ENCODE peak calls at places on chromosomes 16 and 17, in five cellular contexts. K is heart right ventricle; V is psoas muscle; H is effector memory CD4-positive, alpha-beta T cell; R is left ventricle myocardium inferior. W is an unnamed sample. For H3K4me1, the result is how much of the 10 kb centered on the place peaks cover.

GRCh38 chr16:50267651-50268050 is 1.3 kb downstream of the ADCY7 start:
- DNase-seq in K (no peak), V (peak), H (peak), R (no peak), W (peak)

GRCh38 chr17:44556114-44556853 is 1.0 kb upstream of the FZD2 start:
- DNase-seq in K (peak), V (no peak), H (no peak), R (peak), W (no peak)

GRCh38 chr17:75228305-75228704 is 22.8 kb downstream of the NUP85 start:
- DNase-seq in K (no peak), V (peak), H (no peak), R (no peak), W (peak)

GRCh38 chr17:70405492-70406220 is 236.3 kb downstream of the KCNJ2 start:
- DNase-seq in K (no peak), V (no peak), H (no peak), R (no peak), W (no peak)

GRCh38 chr17:75707096-75707720 is 14.1 kb upstream of the ITGB4 start:
- DNase-seq in K (no peak), V (no peak), H (no peak), R (peak), W (no peak)

GRCh38 chr17:47720754-47721533 is 12.1 kb upstream of the TBX21 start:
- DNase-seq in K (no peak), V (no peak), H (peak), R (no peak), W (no peak)

GRCh38 chr17:73588291-73589095 is 55.8 kb downstream of the SDK2 start:
- DNase-seq in K (no peak), V (no peak), H (no peak), R (no peak), W (no peak)

GRCh38 chr16:278863-279366 is 1.5 kb upstream of the ARHGDIG start:
- DNase-seq in K (peak), V (no peak), H (peak), R (no peak), W (no peak)

GRCh38 chr16:81238296-81239011 is at the start of gene BCO1:
- DNase-seq in K (no peak), V (no peak), H (no peak), R (no peak), W (no peak)

GRCh38 chr16:70523621-70524405 is at the start of gene SF3B3:
- DNase-seq in K (peak), V (no peak), H (peak), R (no peak), W (peak)

GRCh38 chr16:14196011-14196410 is 124.9 kb downstream of the MRTFB start:
- DNase-seq in K (no peak), V (no peak), H (no peak), R (no peak), W (no peak)

GRCh38 chr17:68176770-68177169 is 71.1 kb upstream of the AMZ2 start:
- DNase-seq in K (no peak), V (no peak), H (no peak), R (no peak), W (no peak)

GRCh38 chr17:53253956-53254597 is 568.6 kb upstream of the KIF2B start:
- DNase-seq in K (no peak), V (no peak), H (no peak), R (no peak), W (no peak)

GRCh38 chr17:40633871-40634270 is 13.7 kb downstream of the SMARCE1 start:
- DNase-seq in K (no peak), V (no peak), H (no peak), R (no peak), W (no peak)

GRCh38 chr16:8905168-8905762 is 23.1 kb downstream of the LITAFD start:
- DNase-seq in K (no peak), V (no peak), H (no peak), R (no peak), W (no peak)

GRCh38 chr16:1839554-1839953 is 12.5 kb downstream of the FAHD1 start:
- DNase-seq in K (no peak), V (no peak), H (no peak), R (no peak), W (no peak)

GRCh38 chr16:67989322-67990017 is 9.2 kb upstream of the DPEP3 start:
- DNase-seq in K (no peak), V (peak), H (no peak), R (no peak), W (no peak)

GRCh38 chr17:16419074-16419928 is 3.9 kb downstream of the TRPV2 start:
- DNase-seq in K (no peak), V (peak), H (peak), R (no peak), W (no peak)

GRCh38 chr17:18181358-18181757 is 2.3 kb upstream of the ALKBH5 start:
- DNase-seq in K (no peak), V (no peak), H (no peak), R (no peak), W (no peak)

GRCh38 chr16:64841071-64841470 is 280.8 kb downstream of the CDH11 start:
- DNase-seq in K (no peak), V (no peak), H (no peak), R (no peak), W (no peak)

GRCh38 chr17:19309701-19310100 is 52.8 kb downstream of the B9D1 start:
- DNase-seq in K (no peak), V (no peak), H (no peak), R (no peak), W (peak)

GRCh38 chr17:52106638-52107261 is 51.8 kb downstream of the CA10 start:
- DNase-seq in K (peak), V (no peak), H (no peak), R (no peak), W (no peak)

GRCh38 chr16:35746281-35746962 is 2287.0 kb downstream of the TP53TG3F start:
- DNase-seq in K (no peak), V (no peak), H (no peak), R (no peak), W (no peak)

GRCh38 chr17:78523939-78524655 is 53.1 kb downstream of the DNAH17 start:
- DNase-seq in K (no peak), V (no peak), H (no peak), R (no peak), W (no peak)

GRCh38 chr17:17362531-17362930 is 59.4 kb downstream of the NT5M start:
- DNase-seq in K (no peak), V (peak), H (no peak), R (no peak), W (no peak)

GRCh38 chr17:21457051-21458026 is 81.2 kb downstream of the KCNJ12 start:
- DNase-seq in K (peak), V (peak), H (peak), R (peak), W (peak)

GRCh38 chr17:70242781-70243437 is 73.6 kb downstream of the KCNJ2 start:
- DNase-seq in K (no peak), V (no peak), H (no peak), R (no peak), W (no peak)

GRCh38 chr17:67187927-67188326 is 57.1 kb downstream of the HELZ start:
- DNase-seq in K (no peak), V (no peak), H (no peak), R (no peak), W (no peak)

GRCh38 chr17:78137392-78138203 is 7.0 kb downstream of the TMC8 start:
- DNase-seq in K (no peak), V (no peak), H (peak), R (no peak), W (no peak)

GRCh38 chr17:4386406-4386805 is 19.9 kb upstream of the UBE2G1 start:
- DNase-seq in K (no peak), V (no peak), H (no peak), R (no peak), W (no peak)

GRCh38 chr17:81553616-81554181 is 1.5 kb upstream of the FAAP100 start:
- DNase-seq in K (no peak), V (no peak), H (no peak), R (no peak), W (no peak)

GRCh38 chr16:50388491-50388890 is 19.7 kb upstream of the BRD7 start:
- DNase-seq in K (no peak), V (no peak), H (no peak), R (no peak), W (no peak)

GRCh38 chr16:56341656-56342397 is 83.5 kb downstream of the AMFR start:
- DNase-seq in K (no peak), V (no peak), H (no peak), R (no peak), W (no peak)

GRCh38 chr16:53809088-53809951 is 105.4 kb downstream of the FTO start:
- DNase-seq in K (no peak), V (no peak), H (no peak), R (no peak), W (no peak)

GRCh38 chr17:27520571-27521185 is 64.4 kb downstream of the KSR1 start:
- DNase-seq in K (no peak), V (no peak), H (no peak), R (no peak), W (no peak)

GRCh38 chr17:73552300-73553088 is 91.8 kb downstream of the SDK2 start:
- DNase-seq in K (no peak), V (no peak), H (no peak), R (no peak), W (no peak)

GRCh38 chr16:2904922-2905240 is 6.8 kb upstream of the FLYWCH1 start:
- DNase-seq in K (no peak), V (no peak), H (no peak), R (no peak), W (peak)

GRCh38 chr16:89191033-89191900 is 9.1 kb downstream of the SLC22A31 start:
- DNase-seq in K (no peak), V (peak), H (no peak), R (no peak), W (peak)

GRCh38 chr16:48497932-48498760 is 111.8 kb downstream of the N4BP1 start:
- DNase-seq in K (no peak), V (no peak), H (no peak), R (no peak), W (no peak)

GRCh38 chr17:38719943-38720641 is 10.0 kb upstream of the CISD3 start:
- DNase-seq in K (no peak), V (no peak), H (no peak), R (no peak), W (no peak)

DNA sequence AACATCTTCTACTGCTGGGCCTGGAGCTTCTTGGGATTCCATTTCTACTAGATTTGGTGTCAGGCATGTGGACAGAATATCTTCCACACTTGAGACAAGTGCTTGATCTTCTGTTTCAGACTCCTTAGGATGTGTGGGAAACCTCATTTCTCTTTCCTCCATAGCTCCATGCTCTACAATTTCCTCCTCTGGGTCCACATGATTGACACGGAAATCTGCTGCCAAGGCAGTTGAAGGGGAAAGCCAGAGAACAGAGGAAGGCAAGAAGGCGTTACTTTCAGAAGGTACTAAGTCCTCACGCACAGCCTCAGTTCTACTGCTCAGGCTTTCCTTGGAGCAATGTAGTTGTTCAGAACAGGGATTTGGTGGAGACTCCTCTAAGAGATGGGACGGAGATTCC is 6.6 kb downstream of the SPAG5 start:
- DNase-seq in K (no peak), V (no peak), H (no peak), R (no peak), W (no peak)
- H3K27ac ChIP-seq in K (no peak), V (no peak), H (no peak), R (no peak), W (no peak)

GRCh38 chr17:37066322-37066905 is 117.7 kb downstream of the AATF start:
- DNase-seq in K (no peak), V (no peak), H (no peak), R (no peak), W (no peak)
- H3K4me1 ChIP-seq in K (under half), V (under half), H (under half), R (under half), W (under half)

GRCh38 chr16:57993897-57994296 is 6.6 kb downstream of the ZNF319 start:
- DNase-seq in K (no peak), V (peak), H (no peak), R (no peak), W (peak)
- H3K27ac ChIP-seq in K (no peak), V (no peak), H (no peak), R (no peak), W (peak)

DNA sequence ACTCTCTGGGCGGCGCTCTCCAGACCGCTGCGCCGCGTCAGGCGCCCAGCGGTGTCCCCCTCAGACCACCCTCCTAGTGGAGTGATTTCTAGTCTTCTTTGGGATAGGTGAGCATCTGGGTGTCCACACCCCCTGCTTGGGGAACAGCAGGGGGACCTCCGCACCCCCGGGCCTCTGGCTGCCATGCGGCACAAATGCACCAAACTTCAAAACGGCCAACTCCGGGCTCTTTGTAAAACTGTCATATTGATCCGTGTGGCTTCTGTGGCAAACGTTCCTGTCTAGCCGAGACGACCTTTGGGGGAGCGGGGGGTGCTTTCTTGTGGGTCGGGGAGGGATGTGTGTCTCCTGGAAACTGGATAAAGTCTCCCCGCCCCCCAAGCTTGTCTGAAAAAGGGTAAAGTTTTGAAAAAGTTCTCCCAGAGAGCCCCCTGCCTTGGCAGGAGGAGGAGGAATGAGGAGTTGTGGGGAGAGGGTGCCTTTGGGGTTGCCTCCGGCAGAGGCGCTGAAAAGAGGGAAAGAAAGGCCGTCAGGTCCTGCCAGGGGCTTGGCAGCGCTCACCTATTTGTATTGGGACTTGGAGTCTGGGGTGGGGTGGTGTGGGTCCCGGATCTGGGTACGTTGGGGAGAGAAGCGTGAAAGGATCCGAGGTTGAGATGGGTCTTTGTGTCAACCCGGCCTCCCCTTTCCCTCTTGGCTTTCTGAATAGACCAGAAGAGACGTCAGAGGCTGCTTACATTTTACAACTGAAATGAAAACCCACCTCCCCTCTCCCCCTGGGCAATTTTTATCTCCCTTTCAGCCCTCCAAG is 2.2 kb upstream of the CHD3 start:
- DNase-seq in K (peak), V (no peak), H (peak), R (no peak), W (no peak)
- H3K4me1 ChIP-seq in K (under half), V (under half), H (under half), R (half or more), W (half or more)

GRCh38 chr17:41710472-41711090 is 1.6 kb upstream of the GAST start:
- DNase-seq in K (no peak), V (no peak), H (no peak), R (no peak), W (no peak)
- H3K27ac ChIP-seq in K (no peak), V (no peak), H (no peak), R (no peak), W (no peak)

DNA sequence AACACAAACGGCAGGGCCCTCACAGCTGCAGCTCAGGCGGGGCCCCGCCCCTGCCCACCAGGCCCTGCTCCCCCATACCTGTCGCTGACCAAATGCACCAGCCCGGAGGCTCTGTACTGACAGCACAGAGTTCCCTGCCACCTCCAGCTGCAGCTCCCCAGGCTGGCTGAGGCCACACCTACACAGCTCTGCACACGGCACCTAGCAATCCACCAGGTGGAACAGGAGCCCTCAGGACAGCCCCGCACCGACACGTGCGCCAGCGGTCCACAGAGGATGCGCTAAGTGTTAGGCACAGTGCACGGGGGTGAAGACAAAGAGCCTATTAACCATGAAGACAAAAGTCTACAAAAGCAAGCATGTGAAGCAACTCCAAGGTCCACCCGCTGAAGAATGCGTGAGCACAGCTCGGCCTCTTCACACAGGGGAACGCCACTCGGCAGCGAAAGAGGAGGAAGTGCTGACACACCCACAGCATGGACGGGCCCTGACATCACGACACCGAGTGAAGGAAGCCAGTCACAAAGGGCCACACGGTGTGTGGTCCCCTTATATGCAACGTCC is 5.4 kb downstream of the ZCCHC14 start:
- DNase-seq in K (no peak), V (peak), H (no peak), R (peak), W (peak)
- H3K4me1 ChIP-seq in K (under half), V (half or more), H (under half), R (half or more), W (half or more)

GRCh38 chr17:1529863-1530262 is 13.5 kb upstream of the INPP5K start:
- DNase-seq in K (no peak), V (no peak), H (no peak), R (no peak), W (no peak)
- H3K27ac ChIP-seq in K (no peak), V (no peak), H (no peak), R (no peak), W (no peak)

W was measured in lower lobe of right lung.